ENCODE peak calls at places on chromosomes 7 and 10, in six cellular contexts. P is GM06990; H is HCT116; Y is psoas muscle; N is mesenteric fat pad; R is stimulated activated naive CD4-positive, alpha-beta T cell. V is an unnamed sample.
A peak's percentile ranks its signal among the peaks of the same experiment; 100 is the strongest.

GRCh38 chr7:116329845-116330503 is 119.6 kb downstream of the TES start:
- DNase-seq in P (no peak), H (no peak), Y (no peak), N (no peak), R (no peak), V (no peak)

GRCh38 chr7:104124469-104124868 is 83.3 kb downstream of the ORC5 start:
- DNase-seq in P (no peak), H (no peak), Y (no peak), N (no peak), R (no peak), V (no peak)

GRCh38 chr10:128843972-128844371 is 623.1 kb upstream of the MGMT start:
- DNase-seq in P (no peak), H (peak; percentile 2), Y (no peak), N (no peak), R (no peak), V (no peak)

GRCh38 chr10:13633689-13634088 is 46.9 kb downstream of the PRPF18 start:
- DNase-seq in P (no peak), H (no peak), Y (peak; percentile 89), N (no peak), R (no peak), V (peak; percentile 84)

GRCh38 chr10:113613427-113613826 is 50.4 kb downstream of the NRAP start:
- DNase-seq in P (no peak), H (no peak), Y (no peak), N (no peak), R (no peak), V (no peak)

GRCh38 chr10:71483871-71484270 is 87.2 kb downstream of the CDH23 start:
- DNase-seq in P (no peak), H (no peak), Y (no peak), N (no peak), R (no peak), V (no peak)

GRCh38 chr10:25564351-25564750 is 369.7 kb upstream of the MYO3A start:
- DNase-seq in P (no peak), H (no peak), Y (no peak), N (no peak), R (no peak), V (no peak)

GRCh38 chr7:79709574-79710409 is 256.3 kb upstream of the MAGI2 start:
- DNase-seq in P (no peak), H (peak; percentile 85), Y (no peak), N (no peak), R (no peak), V (no peak)

GRCh38 chr7:149321978-149322541 is 60.1 kb downstream of the ZNF783 start:
- DNase-seq in P (no peak), H (no peak), Y (no peak), N (no peak), R (no peak), V (no peak)

GRCh38 chr10:100894033-100894432 is 18.7 kb upstream of the SLF2 start:
- DNase-seq in P (no peak), H (peak; percentile 88), Y (no peak), N (no peak), R (no peak), V (no peak)

GRCh38 chr10:62839595-62839994 is 23.4 kb upstream of the EGR2 start:
- DNase-seq in P (no peak), H (no peak), Y (no peak), N (no peak), R (no peak), V (no peak)

GRCh38 chr10:123847686-123848432 is 43.7 kb downstream of the CPXM2 start:
- DNase-seq in P (no peak), H (no peak), Y (no peak), N (no peak), R (no peak), V (no peak)

GRCh38 chr7:12649348-12649747 is 38.1 kb upstream of the ARL4A start:
- DNase-seq in P (no peak), H (no peak), Y (no peak), N (no peak), R (no peak), V (no peak)

GRCh38 chr7:140621326-140622035 is 19.1 kb downstream of the DENND2A start:
- DNase-seq in P (no peak), H (no peak), Y (no peak), N (peak; percentile 14), R (no peak), V (no peak)

GRCh38 chr7:96415293-96415940 is 93.5 kb upstream of the SLC25A13 start:
- DNase-seq in P (no peak), H (no peak), Y (no peak), N (no peak), R (no peak), V (no peak)

GRCh38 chr7:88693131-88693530 is 66.4 kb upstream of the ZNF804B start:
- DNase-seq in P (no peak), H (no peak), Y (no peak), N (no peak), R (no peak), V (no peak)

GRCh38 chr7:122198581-122198980 is 54.5 kb upstream of the AASS start:
- DNase-seq in P (no peak), H (no peak), Y (no peak), N (no peak), R (no peak), V (no peak)

GRCh38 chr10:48506147-48506917 is 98.5 kb downstream of the ARHGAP22 start:
- DNase-seq in P (no peak), H (peak; percentile 68), Y (no peak), N (no peak), R (no peak), V (no peak)

GRCh38 chr7:116280803-116281202 is 70.5 kb downstream of the TES start:
- DNase-seq in P (no peak), H (no peak), Y (no peak), N (no peak), R (no peak), V (no peak)

GRCh38 chr7:101833799-101834198 is 16.4 kb downstream of the CUX1 start:
- DNase-seq in P (no peak), H (no peak), Y (no peak), N (peak; percentile 33), R (no peak), V (no peak)

GRCh38 chr7:85719981-85720963 is 533.4 kb upstream of the SEMA3D start:
- DNase-seq in P (no peak), H (no peak), Y (no peak), N (no peak), R (no peak), V (no peak)

GRCh38 chr7:123635551-123636359 is 19.9 kb upstream of the LMOD2 start:
- DNase-seq in P (no peak), H (no peak), Y (no peak), N (no peak), R (no peak), V (no peak)

GRCh38 chr7:55177068-55177530 is 158.3 kb downstream of the EGFR start:
- DNase-seq in P (no peak), H (no peak), Y (peak; percentile 39), N (peak; percentile 59), R (no peak), V (no peak)

GRCh38 chr7:89666436-89666835 is 487.8 kb upstream of the STEAP1 start:
- DNase-seq in P (no peak), H (no peak), Y (no peak), N (no peak), R (no peak), V (no peak)

GRCh38 chr10:130000918-130001317 is 36.8 kb upstream of the EBF3 start:
- DNase-seq in P (no peak), H (no peak), Y (no peak), N (no peak), R (no peak), V (no peak)

GRCh38 chr10:101218423-101219136 is 10.7 kb downstream of the LBX1 start:
- DNase-seq in P (no peak), H (no peak), Y (no peak), N (no peak), R (no peak), V (no peak)

GRCh38 chr7:132350741-132351140 is 225.5 kb downstream of the PLXNA4 start:
- DNase-seq in P (no peak), H (no peak), Y (no peak), N (no peak), R (no peak), V (no peak)

GRCh38 chr7:74619235-74619860 is 38.2 kb upstream of the GTF2I start:
- DNase-seq in P (no peak), H (no peak), Y (no peak), N (no peak), R (no peak), V (no peak)

GRCh38 chr10:13717936-13718772 is 131.4 kb downstream of the PRPF18 start:
- DNase-seq in P (peak; percentile 57), H (no peak), Y (peak; percentile 83), N (no peak), R (peak; percentile 12), V (peak; percentile 76)

GRCh38 chr7:2169923-2170575 is 62.7 kb downstream of the MAD1L1 start:
- DNase-seq in P (no peak), H (no peak), Y (no peak), N (peak; percentile 84), R (no peak), V (no peak)

GRCh38 chr7:77479536-77480088 is 57.5 kb upstream of the PTPN12 start:
- DNase-seq in P (no peak), H (no peak), Y (no peak), N (no peak), R (no peak), V (no peak)

GRCh38 chr7:23072043-23072442 is 33.5 kb upstream of the KLHL7 start:
- DNase-seq in P (no peak), H (no peak), Y (no peak), N (no peak), R (no peak), V (no peak)

GRCh38 chr7:124497209-124497608 is 268.4 kb downstream of the GPR37 start:
- DNase-seq in P (no peak), H (no peak), Y (no peak), N (no peak), R (no peak), V (no peak)

GRCh38 chr10:77692782-77693181 is 55.2 kb upstream of the KCNMA1 start:
- DNase-seq in P (no peak), H (no peak), Y (no peak), N (no peak), R (no peak), V (no peak)

GRCh38 chr7:516606-517456 is 2.8 kb downstream of the PDGFA start:
- DNase-seq in P (no peak), H (no peak), Y (peak; percentile 89), N (no peak), R (no peak), V (no peak)

GRCh38 chr7:141362580-141363435 is 188.4 kb upstream of the AGK start:
- DNase-seq in P (no peak), H (no peak), Y (no peak), N (no peak), R (no peak), V (no peak)

V was measured in heart right ventricle.